ENCODE peak calls at places on chromosome 12, in five cellular contexts. N is NCI-H774, M is C1 segment of cervical spinal cord, T is Right ventricle myocardium superior, W is cardiac fibroblast. L is an unnamed sample.

GRCh38 chr12:68317047-68317667 is 15.0 kb downstream of the MDM1 start:
- DNase-seq in T (no peak), M (no peak), N (peak), W (peak), L (peak)

GRCh38 chr12:90510948-90511347 is 444.0 kb downstream of the CCER1 start:
- DNase-seq in N (no peak), T (no peak), W (peak), M (no peak), L (no peak)

GRCh38 chr12:27434673-27435565 is 11.6 kb upstream of the SMCO2 start:
- DNase-seq in T (no peak), W (no peak), N (no peak), M (peak), L (peak)

GRCh38 chr12:84506317-84506716 is 406.3 kb downstream of the SLC6A15 start:
- DNase-seq in W (peak), M (no peak), N (no peak), T (peak), L (no peak)

GRCh38 chr12:57611116-57611809 is at the start of gene ARHGEF25:
- DNase-seq in W (peak), M (peak), T (peak), N (peak), L (no peak)

GRCh38 chr12:63150255-63151060 is 543 bp downstream of the AVPR1A start:
- DNase-seq in M (no peak), W (no peak), T (peak), N (no peak), L (no peak)

GRCh38 chr12:6520186-6520585 is 14.1 kb upstream of the GAPDH start:
- DNase-seq in W (no peak), N (no peak), T (no peak), M (no peak), L (no peak)

GRCh38 chr12:40946612-40947194 is 241.4 kb upstream of the PDZRN4 start:
- DNase-seq in N (peak), M (no peak), W (peak), T (no peak), L (peak)

GRCh38 chr12:108798551-108799221 is 58.7 kb downstream of the SSH1 start:
- DNase-seq in W (peak), N (no peak), M (peak), T (peak), L (no peak)

GRCh38 chr12:19792028-19792427 is 352.7 kb downstream of the AEBP2 start:
- DNase-seq in W (no peak), M (no peak), T (no peak), N (no peak), L (peak)

GRCh38 chr12:51884676-51885229 is 3.1 kb upstream of the ANKRD33 start:
- DNase-seq in T (no peak), M (no peak), W (no peak), N (no peak), L (no peak)

GRCh38 chr12:48126953-48127630 is 7.9 kb downstream of the PFKM start:
- DNase-seq in W (no peak), N (no peak), T (no peak), M (no peak), L (no peak)

GRCh38 chr12:80941916-80942315 is 4.2 kb upstream of the LIN7A start:
- DNase-seq in T (no peak), M (no peak), W (no peak), N (no peak), L (no peak)

GRCh38 chr12:6285532-6286306 is 24.8 kb upstream of the PLEKHG6 start:
- DNase-seq in T (no peak), N (no peak), M (no peak), W (no peak), L (no peak)

GRCh38 chr12:13566286-13566685 is 369.8 kb downstream of the EMP1 start:
- DNase-seq in M (no peak), W (no peak), T (no peak), N (no peak), L (no peak)

GRCh38 chr12:53039851-53040250 is 10.0 kb upstream of the TNS2 start:
- DNase-seq in T (no peak), M (no peak), W (no peak), N (no peak), L (no peak)

GRCh38 chr12:76422878-76423438 is 74.7 kb upstream of the BBS10 start:
- DNase-seq in M (no peak), T (no peak), N (no peak), W (peak), L (no peak)

GRCh38 chr12:85179680-85180300 is 100.2 kb upstream of the ALX1 start:
- DNase-seq in T (no peak), N (no peak), W (peak), M (no peak), L (no peak)

GRCh38 chr12:47837190-47838171 is 17.8 kb upstream of the HDAC7 start:
- DNase-seq in N (peak), M (peak), T (peak), W (peak), L (peak)

GRCh38 chr12:52539024-52539820 is 13.7 kb downstream of the KRT71 start:
- DNase-seq in N (peak), M (no peak), W (peak), T (no peak), L (no peak)

GRCh38 chr12:130858084-130858483 is 13.8 kb upstream of the RAN start:
- DNase-seq in T (no peak), N (no peak), W (no peak), M (no peak), L (no peak)

GRCh38 chr12:29216797-29217583 is 67.9 kb downstream of the FAR2 start:
- DNase-seq in W (peak), M (no peak), T (no peak), N (no peak), L (no peak)

GRCh38 chr12:71664411-71665108 is 459 bp downstream of the THAP2 start:
- DNase-seq in T (no peak), W (no peak), M (no peak), N (no peak), L (no peak)

GRCh38 chr12:113262710-113263109 is 41.4 kb downstream of the TPCN1 start:
- DNase-seq in T (no peak), N (no peak), M (no peak), W (peak), L (no peak)

GRCh38 chr12:40226652-40227051 is 1.9 kb downstream of the LRRK2 start:
- DNase-seq in T (no peak), N (no peak), M (peak), W (peak), L (no peak)

GRCh38 chr12:107564946-107565345 is 120.7 kb upstream of the PWP1 start:
- DNase-seq in M (no peak), W (no peak), T (no peak), N (peak), L (peak)

GRCh38 chr12:64744422-64745258 is 14.6 kb downstream of the GNS start:
- DNase-seq in M (no peak), N (no peak), T (no peak), W (peak), L (no peak)

GRCh38 chr12:126069549-126070165 is 1004.4 kb downstream of the AACS start:
- DNase-seq in N (peak), W (peak), M (no peak), T (no peak), L (peak)

L was measured in GM12865.